ENCODE peak calls at places on chromosomes 4 and X, in ten cellular contexts. D, Y, I, Z, W, H, A, M, T and F are unnamed samples.

GRCh38 chrX:17527932-17528331 is 152.9 kb downstream of the NHS start:
- DNase-seq in D (no peak), Y (no peak), I (no peak), Z (no peak), W (no peak), H (no peak), A (no peak), M (no peak), T (no peak), F (no peak)

GRCh38 chr4:26406346-26406975 is 83.8 kb downstream of the CCKAR start:
- DNase-seq in D (no peak), Y (no peak), I (peak; percentile 36), Z (no peak), W (peak; percentile 66), H (peak; percentile 49), A (no peak), M (no peak), T (no peak), F (no peak)

GRCh38 chr4:71188197-71188625 is 150.6 kb upstream of the SLC4A4 start:
- DNase-seq in D (no peak), Y (no peak), I (no peak), Z (peak; percentile 53), W (no peak), H (no peak), A (no peak), M (no peak), T (no peak), F (no peak)

GRCh38 chr4:176139518-176139917 is 55.9 kb downstream of the SPATA4 start:
- DNase-seq in D (no peak), Y (no peak), I (no peak), Z (no peak), W (no peak), H (no peak), A (no peak), M (no peak), T (no peak), F (no peak)

GRCh38 chrX:108420481-108420880 is 17.7 kb downstream of the COL4A6 start:
- DNase-seq in D (no peak), Y (no peak), I (no peak), Z (no peak), W (no peak), H (no peak), A (no peak), M (no peak), T (no peak), F (no peak)

GRCh38 chrX:129544780-129545179 is 4.7 kb downstream of the OCRL start:
- DNase-seq in D (no peak), Y (no peak), I (no peak), Z (no peak), W (no peak), H (no peak), A (no peak), M (no peak), T (no peak), F (no peak)

GRCh38 chr4:115851918-115852766 is 738.7 kb upstream of the NDST4 start:
- DNase-seq in D (peak; percentile 48), Y (no peak), I (no peak), Z (peak; percentile 82), W (peak; percentile 22), H (peak; percentile 37), A (peak; percentile 8), M (no peak), T (peak; percentile 2), F (peak; percentile 44)

GRCh38 chr4:156169861-156170260 is 216.2 kb upstream of the CTSO start:
- DNase-seq in D (no peak), Y (no peak), I (no peak), Z (no peak), W (no peak), H (no peak), A (no peak), M (no peak), T (peak; percentile 23), F (no peak)

GRCh38 chr4:121016630-121017029 is 55.7 kb downstream of the NDNF start:
- DNase-seq in D (no peak), Y (no peak), I (no peak), Z (no peak), W (no peak), H (no peak), A (no peak), M (no peak), T (no peak), F (no peak)

GRCh38 chr4:94253036-94253435 is 45.4 kb downstream of the SMARCAD1 start:
- DNase-seq in D (peak; percentile 22), Y (no peak), I (peak; percentile 7), Z (no peak), W (peak; percentile 19), H (peak; percentile 13), A (peak; percentile 36), M (no peak), T (peak; percentile 7), F (no peak)

GRCh38 chr4:83125738-83126141 is 11.2 kb upstream of the PLAC8 start:
- DNase-seq in D (no peak), Y (no peak), I (no peak), Z (no peak), W (no peak), H (no peak), A (no peak), M (no peak), T (no peak), F (no peak)

DNA sequence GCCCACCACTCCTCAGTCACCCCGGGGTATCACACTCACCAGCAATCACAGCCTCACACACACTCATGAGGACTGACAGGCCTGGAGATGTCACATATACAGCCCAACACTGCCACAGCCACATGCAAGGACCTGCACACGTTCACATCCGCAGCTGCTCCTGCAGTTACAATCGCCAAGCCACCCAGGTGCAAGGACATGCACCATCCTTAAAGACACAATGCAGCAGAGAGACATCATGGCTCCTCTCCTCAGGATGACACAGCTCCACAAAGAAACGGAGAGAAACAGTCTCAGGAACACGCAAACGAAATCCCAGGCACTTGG is 1.1 kb downstream of the PCSK1N start:
- DNase-seq in D (peak; percentile 15), Y (no peak), I (no peak), Z (no peak), W (no peak), H (no peak), A (no peak), M (no peak), T (no peak), F (no peak)
- H3K4me3 ChIP-seq in D (peak overlapping the region; percentile 69), Y (no peak overlapping the region), I (no peak overlapping the region), Z (no peak overlapping the region), W (no peak overlapping the region), H (no peak overlapping the region), A (no peak overlapping the region), M (no peak overlapping the region), T (no peak overlapping the region), F (no peak overlapping the region)

DNA sequence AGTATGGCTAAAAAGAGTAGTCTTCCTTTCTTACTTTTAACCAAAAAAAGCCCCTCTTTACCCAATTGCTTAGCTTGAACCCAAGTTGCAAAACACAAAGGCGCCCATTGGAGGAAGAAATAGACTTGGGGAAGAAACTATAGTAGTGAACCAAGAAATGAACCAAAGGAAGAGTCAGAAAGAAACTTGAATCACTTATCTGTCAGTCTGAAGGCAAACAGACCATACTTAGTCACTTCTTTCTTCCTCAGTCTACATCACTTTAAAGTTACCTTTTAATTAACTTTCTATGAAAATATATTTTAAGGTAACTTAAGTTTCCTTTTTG is 161.4 kb upstream of the GIMD1 start:
- DNase-seq in D (no peak), Y (no peak), I (no peak), Z (no peak), W (peak; percentile 10), H (peak; percentile 75), A (no peak), M (no peak), T (no peak), F (no peak)
- TF ChIP-seq CTCF in D (no peak), Y (no peak), I (no peak), Z (no peak), W (no peak), H (no peak), A (no peak), M (no peak), T (no peak), F (no peak)

DNA sequence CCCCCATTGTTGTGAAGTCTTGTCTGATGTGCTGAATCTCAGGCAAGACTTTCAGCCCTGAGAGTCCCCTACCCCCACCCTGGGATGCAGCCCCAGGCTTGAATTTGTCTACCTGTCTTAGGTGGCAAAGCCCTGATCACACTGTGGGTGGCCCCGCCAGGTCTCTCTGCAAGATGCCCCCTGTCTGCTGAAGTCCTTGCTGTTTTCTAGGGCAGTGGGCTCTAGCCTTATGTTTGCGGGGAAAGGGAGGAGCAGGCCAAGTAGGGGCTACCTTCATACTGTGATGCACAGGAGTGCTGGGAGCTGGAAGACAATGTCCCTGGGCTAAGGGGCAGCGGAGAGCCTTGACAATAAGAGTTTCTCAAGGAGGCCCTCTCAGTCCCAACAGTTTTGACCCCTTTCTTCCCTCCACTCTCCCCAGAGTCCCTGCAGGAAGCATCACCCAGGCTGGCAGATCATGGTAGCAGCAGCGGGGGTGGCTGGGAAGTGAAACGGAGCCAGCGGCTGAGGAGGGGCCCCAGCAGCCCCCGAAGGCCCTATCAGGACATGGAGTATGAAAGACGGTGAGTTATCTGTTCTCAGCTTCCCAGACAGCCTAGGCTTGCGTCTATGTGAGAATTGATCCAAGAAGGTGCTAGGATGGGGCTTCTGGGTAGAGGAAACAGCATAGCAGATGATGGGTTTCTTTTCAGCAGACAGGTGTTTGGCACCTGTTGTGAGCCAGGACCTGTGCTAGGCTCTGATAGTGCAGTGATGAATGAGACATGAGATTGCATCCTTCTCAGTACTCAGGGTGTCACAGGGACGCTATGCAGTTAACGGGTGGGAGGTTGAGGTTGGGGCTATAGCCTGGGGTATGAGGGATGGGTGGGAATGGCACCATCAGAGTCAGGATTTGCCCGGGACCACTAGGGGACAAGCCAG is 2.2 kb downstream of the RBM10 start:
- DNase-seq in D (no peak), Y (no peak), I (no peak), Z (no peak), W (no peak), H (no peak), A (no peak), M (no peak), T (no peak), F (no peak)
- H3K4me3 ChIP-seq in D (peak overlapping the region; percentile 79), Y (peak overlapping the region; percentile 79), I (no peak overlapping the region), Z (no peak overlapping the region), W (no peak overlapping the region), H (no peak overlapping the region), A (peak overlapping the region; percentile 91), M (peak overlapping the region; percentile 56), T (peak overlapping the region; percentile 83), F (peak overlapping the region; percentile 88)

DNA sequence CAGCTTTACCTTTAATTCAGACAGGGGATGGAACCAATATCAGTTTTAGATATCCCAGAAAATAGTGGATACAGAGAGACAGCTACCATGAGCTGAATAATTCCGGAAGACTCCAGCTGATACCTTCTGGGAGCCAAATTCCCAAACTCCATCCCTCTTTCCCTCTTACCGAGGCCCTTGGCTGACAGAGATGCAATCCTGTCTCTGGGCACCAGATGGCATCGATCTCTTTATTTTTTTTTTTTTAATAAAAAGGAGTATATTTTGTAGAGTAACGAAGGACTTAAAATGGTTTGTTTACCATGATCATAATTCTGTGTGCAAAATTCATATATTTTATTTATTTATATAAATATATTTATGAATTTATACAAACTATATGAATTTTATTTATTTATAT is 31.0 kb downstream of the RAB40A start:
- DNase-seq in D (peak; percentile 15), Y (no peak), I (no peak), Z (peak; percentile 11), W (peak; percentile 41), H (no peak), A (peak; percentile 19), M (no peak), T (peak; percentile 39), F (no peak)
- TF ChIP-seq CTCF in D (peak; percentile 34), Y (peak; percentile 55), I (peak; percentile 41), Z (peak; percentile 42), W (peak; percentile 57), H (peak; percentile 24), A (peak; percentile 10), M (peak; percentile 28), T (peak; percentile 46), F (peak; percentile 16)